ENCODE peak calls at places on chromosomes 13 and 19, in five cellular contexts. One of them, this sample, is unnamed.

GRCh38 chr19:12843999-12844732 is 5.9 kb downstream of the MAST1 start:
- DNase-seq in ovary: no peak
- DNase-seq in NCI-H2107: no peak
- DNase-seq in myocyte: no peak
- DNase-seq in KBM-7: no peak
- DNase-seq in this sample: no peak

GRCh38 chr13:56909896-56910600 is 230.7 kb upstream of the PRR20A start:
- DNase-seq in myocyte: no peak
- DNase-seq in NCI-H2107: no peak
- DNase-seq in KBM-7: no peak
- DNase-seq in ovary: no peak
- DNase-seq in this sample: no peak

GRCh38 chr19:9406798-9407352 is 28.5 kb downstream of the ZNF266 start:
- DNase-seq in myocyte: peak; percentile 87
- DNase-seq in ovary: peak; percentile 79
- DNase-seq in KBM-7: no peak
- DNase-seq in NCI-H2107: no peak
- DNase-seq in this sample: no peak

GRCh38 chr13:33745370-33746324 is 72.3 kb upstream of the RFC3 start:
- DNase-seq in KBM-7: no peak
- DNase-seq in ovary: no peak
- DNase-seq in NCI-H2107: peak; percentile 23
- DNase-seq in myocyte: no peak
- DNase-seq in this sample: no peak

GRCh38 chr13:71624641-71625040 is 242.4 kb downstream of the DACH1 start:
- DNase-seq in myocyte: no peak
- DNase-seq in NCI-H2107: no peak
- DNase-seq in ovary: no peak
- DNase-seq in KBM-7: no peak
- DNase-seq in this sample: no peak

GRCh38 chr13:42276683-42277082 is 4.7 kb downstream of the AKAP11 start:
- DNase-seq in ovary: no peak
- DNase-seq in KBM-7: no peak
- DNase-seq in myocyte: no peak
- DNase-seq in NCI-H2107: no peak
- DNase-seq in this sample: no peak

GRCh38 chr13:21522130-21522529 is 63.0 kb upstream of the ZDHHC20 start:
- DNase-seq in myocyte: no peak
- DNase-seq in KBM-7: no peak
- DNase-seq in NCI-H2107: no peak
- DNase-seq in ovary: no peak
- DNase-seq in this sample: no peak

GRCh38 chr19:14406645-14407331 is 12.4 kb downstream of the DDX39A start:
- DNase-seq in ovary: no peak
- DNase-seq in KBM-7: no peak
- DNase-seq in myocyte: no peak
- DNase-seq in NCI-H2107: no peak
- DNase-seq in this sample: no peak

GRCh38 chr19:11737964-11738745 is 591 bp downstream of the ZNF823 start:
- DNase-seq in KBM-7: peak; percentile 46
- DNase-seq in ovary: peak; percentile 25
- DNase-seq in NCI-H2107: peak; percentile 11
- DNase-seq in myocyte: peak; percentile 33
- DNase-seq in this sample: no peak

GRCh38 chr13:60175571-60175970 is 11.8 kb upstream of the DIAPH3 start:
- DNase-seq in KBM-7: no peak
- DNase-seq in ovary: no peak
- DNase-seq in NCI-H2107: no peak
- DNase-seq in myocyte: no peak
- DNase-seq in this sample: no peak

GRCh38 chr19:408441-409005 is 424 bp downstream of the C2CD4C start:
- DNase-seq in KBM-7: no peak
- DNase-seq in ovary: no peak
- DNase-seq in NCI-H2107: no peak
- DNase-seq in myocyte: no peak
- DNase-seq in this sample: no peak

GRCh38 chr13:113453962-113454361 is 674 bp upstream of the ADPRHL1 start:
- DNase-seq in myocyte: no peak
- DNase-seq in NCI-H2107: peak; percentile 23
- DNase-seq in ovary: no peak
- DNase-seq in KBM-7: no peak
- DNase-seq in this sample: no peak

GRCh38 chr13:21672811-21673591 is 2.1 kb downstream of the FGF9 start:
- DNase-seq in KBM-7: peak; percentile 52
- DNase-seq in NCI-H2107: no peak
- DNase-seq in myocyte: no peak
- DNase-seq in ovary: no peak
- DNase-seq in this sample: no peak

GRCh38 chr13:29505950-29506349 is 89.5 kb downstream of the SLC7A1 start:
- DNase-seq in ovary: no peak
- DNase-seq in KBM-7: no peak
- DNase-seq in myocyte: no peak
- DNase-seq in NCI-H2107: no peak
- DNase-seq in this sample: no peak

GRCh38 chr19:4474504-4475136 is 2.5 kb downstream of the HDGFL2 start:
- DNase-seq in NCI-H2107: peak; percentile 19
- DNase-seq in ovary: no peak
- DNase-seq in myocyte: peak; percentile 12
- DNase-seq in KBM-7: no peak
- DNase-seq in this sample: no peak

GRCh38 chr13:51041710-51042109 is 69.4 kb downstream of the C13orf42 start:
- DNase-seq in ovary: no peak
- DNase-seq in KBM-7: no peak
- DNase-seq in NCI-H2107: no peak
- DNase-seq in myocyte: no peak
- DNase-seq in this sample: no peak

GRCh38 chr19:44684892-44685847 is 13.8 kb upstream of the CEACAM16 start:
- DNase-seq in ovary: no peak
- DNase-seq in NCI-H2107: no peak
- DNase-seq in myocyte: peak; percentile 40
- DNase-seq in KBM-7: no peak
- DNase-seq in this sample: no peak

GRCh38 chr13:44333950-44334675 is 39.5 kb upstream of the SERP2 start:
- DNase-seq in NCI-H2107: no peak
- DNase-seq in myocyte: no peak
- DNase-seq in KBM-7: no peak
- DNase-seq in ovary: no peak
- DNase-seq in this sample: no peak

GRCh38 chr19:6064016-6064702 is 46.1 kb downstream of the RFX2 start:
- DNase-seq in myocyte: peak; percentile 74
- DNase-seq in KBM-7: no peak
- DNase-seq in ovary: no peak
- DNase-seq in NCI-H2107: no peak
- DNase-seq in this sample: no peak

GRCh38 chr19:17775991-17776803 is 18.7 kb upstream of the B3GNT3 start:
- DNase-seq in KBM-7: no peak
- DNase-seq in ovary: no peak
- DNase-seq in NCI-H2107: no peak
- DNase-seq in myocyte: no peak
- DNase-seq in this sample: peak; percentile 74

GRCh38 chr19:588093-588742 is 1.5 kb upstream of the HCN2 start:
- DNase-seq in KBM-7: peak; percentile 91
- DNase-seq in ovary: no peak
- DNase-seq in myocyte: peak; percentile 93
- DNase-seq in NCI-H2107: peak; percentile 83
- DNase-seq in this sample: no peak

GRCh38 chr19:12112701-12113100 is 27.4 kb downstream of the ZNF20 start:
- DNase-seq in KBM-7: no peak
- DNase-seq in myocyte: no peak
- DNase-seq in NCI-H2107: no peak
- DNase-seq in ovary: no peak
- DNase-seq in this sample: no peak

GRCh38 chr19:35144600-35145436 is 1.8 kb downstream of the FXYD7 start:
- DNase-seq in ovary: no peak
- DNase-seq in KBM-7: peak; percentile 50
- DNase-seq in myocyte: no peak
- DNase-seq in NCI-H2107: no peak
- DNase-seq in this sample: no peak

GRCh38 chr13:64529874-64530485 is 2700.2 kb downstream of the PCDH9 start:
- DNase-seq in myocyte: peak; percentile 22
- DNase-seq in NCI-H2107: no peak
- DNase-seq in ovary: no peak
- DNase-seq in KBM-7: peak; percentile 60
- DNase-seq in this sample: no peak

GRCh38 chr13:107866007-107866665 is 349.2 kb downstream of the LIG4 start:
- DNase-seq in myocyte: no peak
- DNase-seq in KBM-7: peak; percentile 25
- DNase-seq in NCI-H2107: no peak
- DNase-seq in ovary: no peak
- DNase-seq in this sample: no peak

GRCh38 chr13:90293793-90294361 is 1053.6 kb upstream of the MIR17HG start:
- DNase-seq in ovary: no peak
- DNase-seq in NCI-H2107: no peak
- DNase-seq in KBM-7: no peak
- DNase-seq in myocyte: no peak
- DNase-seq in this sample: no peak

GRCh38 chr13:27868639-27869435 is 51.0 kb upstream of the PDX1 start:
- DNase-seq in ovary: no peak
- DNase-seq in NCI-H2107: no peak
- DNase-seq in KBM-7: peak; percentile 54
- DNase-seq in myocyte: peak; percentile 14
- DNase-seq in this sample: no peak

GRCh38 chr19:43957891-43958290 is 6.9 kb downstream of the ZNF221 start:
- DNase-seq in KBM-7: no peak
- DNase-seq in NCI-H2107: no peak
- DNase-seq in myocyte: no peak
- DNase-seq in ovary: no peak
- DNase-seq in this sample: no peak

This sample was measured in GM12864.